ENCODE peak calls at places on chromosome 15, in six cellular contexts. R is heart left ventricle; L is psoas muscle; H is CD8-positive, alpha-beta T cell; I is aorta; O is astrocyte. M is an unnamed sample.

GRCh38 chr15:34853001-34853758 is 57.8 kb upstream of the ACTC1 start:
- DNase-seq in R (no peak), L (no peak), H (no peak), I (no peak), O (peak; percentile 30), M (no peak)

GRCh38 chr15:94638183-94638582 is 406.8 kb downstream of the MCTP2 start:
- DNase-seq in R (no peak), L (no peak), H (no peak), I (no peak), O (no peak), M (no peak)

GRCh38 chr15:51841401-51842040 is 12.1 kb downstream of the TMOD3 start:
- DNase-seq in R (no peak), L (no peak), H (no peak), I (no peak), O (no peak), M (no peak)

GRCh38 chr15:79221696-79222095 is 60.8 kb upstream of the ANKRD34C start:
- DNase-seq in R (no peak), L (no peak), H (no peak), I (no peak), O (no peak), M (no peak)

GRCh38 chr15:100663066-100663465 is 60.7 kb downstream of the ASB7 start:
- DNase-seq in R (no peak), L (no peak), H (no peak), I (no peak), O (no peak), M (no peak)

GRCh38 chr15:78177447-78177873 is 28.3 kb downstream of the IDH3A start:
- DNase-seq in R (peak; percentile 53), L (no peak), H (peak; percentile 36), I (no peak), O (no peak), M (no peak)

GRCh38 chr15:66912001-66912400 is 153.4 kb upstream of the SMAD3 start:
- DNase-seq in R (no peak), L (no peak), H (no peak), I (no peak), O (no peak), M (peak; percentile 43)

GRCh38 chr15:36371509-36371908 is 207.9 kb upstream of the CDIN1 start:
- DNase-seq in R (no peak), L (no peak), H (no peak), I (no peak), O (peak; percentile 39), M (no peak)

GRCh38 chr15:28935316-28935715 is 49.5 kb downstream of the APBA2 start:
- DNase-seq in R (no peak), L (no peak), H (peak; percentile 65), I (peak; percentile 33), O (no peak), M (peak; percentile 31)

GRCh38 chr15:81323559-81323943 is 390 bp downstream of the STARD5 start:
- DNase-seq in R (no peak), L (no peak), H (no peak), I (no peak), O (no peak), M (no peak)

GRCh38 chr15:90315276-90315982 is 36.7 kb upstream of the ZNF774 start:
- DNase-seq in R (peak; percentile 84), L (peak; percentile 68), H (no peak), I (peak; percentile 85), O (peak; percentile 86), M (no peak)

DNA sequence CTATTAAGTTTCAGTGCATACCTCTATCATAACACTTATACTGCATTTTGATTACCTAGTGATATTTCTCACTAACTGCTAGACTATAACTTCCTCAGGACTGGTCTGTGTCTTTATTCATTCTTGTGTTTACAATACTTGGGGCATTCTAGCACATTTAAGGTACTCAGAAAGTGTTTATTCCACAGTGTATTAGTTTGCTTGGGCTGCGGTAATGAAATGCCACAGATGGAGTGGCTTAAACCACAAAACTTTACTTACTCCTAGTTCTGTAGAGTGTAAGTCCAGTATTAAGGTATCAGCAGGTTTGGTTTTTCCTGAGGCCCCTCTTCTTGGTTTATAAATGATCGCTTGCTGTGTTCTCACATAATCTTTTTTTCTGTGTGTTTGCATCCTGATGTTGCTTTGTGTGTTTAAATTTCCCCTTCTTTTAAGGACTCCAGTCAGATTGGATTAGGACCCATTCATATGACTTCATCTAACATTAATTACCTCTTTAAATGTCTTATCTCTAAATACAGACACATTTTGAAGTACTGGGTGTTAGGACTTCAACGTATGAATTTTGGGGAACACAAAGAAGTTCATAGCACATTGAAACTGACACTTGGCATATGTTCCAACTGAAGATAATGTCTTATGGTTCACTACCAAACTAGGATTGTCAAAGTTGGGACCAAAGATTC is 23.9 kb downstream of the RNF111 start:
- DNase-seq in R (no peak), L (no peak), H (no peak), I (no peak), O (no peak), M (no peak)
- H3K27ac ChIP-seq in R (no peak overlapping the region), L (no peak overlapping the region), H (no peak overlapping the region), I (no peak overlapping the region), O (no peak overlapping the region), M (no peak overlapping the region)

GRCh38 chr15:74417670-74418069 is 16.1 kb downstream of the SEMA7A start:
- DNase-seq in R (no peak), L (no peak), H (no peak), I (no peak), O (no peak), M (no peak)

GRCh38 chr15:74420193-74420905 is 13.4 kb downstream of the SEMA7A start:
- DNase-seq in R (no peak), L (no peak), H (no peak), I (no peak), O (no peak), M (no peak)

GRCh38 chr15:74419432-74419831 is 14.3 kb downstream of the SEMA7A start:
- DNase-seq in R (no peak), L (no peak), H (no peak), I (no peak), O (no peak), M (no peak)

GRCh38 chr15:74417230-74417629 is 16.5 kb downstream of the SEMA7A start:
- DNase-seq in R (peak; percentile 81), L (no peak), H (no peak), I (no peak), O (peak; percentile 73), M (no peak)

GRCh38 chr15:74418575-74419338 is 15.0 kb downstream of the SEMA7A start:
- DNase-seq in R (no peak), L (no peak), H (no peak), I (no peak), O (no peak), M (no peak)
- H3K4me1 ChIP-seq in R (peaks cover 18% of the 10 kb centered on the region), L (no peaks in the 10 kb centered on the region), H (peaks cover 22% of the 10 kb centered on the region), I (no peaks in the 10 kb centered on the region), O (peaks cover 90% of the 10 kb centered on the region), M (peaks cover 17% of the 10 kb centered on the region)

GRCh38 chr15:23564798-23565394 is 578 bp upstream of the MKRN3 start:
- DNase-seq in R (no peak), L (no peak), H (no peak), I (no peak), O (peak; percentile 4), M (no peak)
- H3K4me3 ChIP-seq in R (no peak overlapping the region), L (peak overlapping the region; percentile 80), H (no peak overlapping the region), I (no peak overlapping the region), O (peak overlapping the region; percentile 75), M (peak overlapping the region; percentile 30)

DNA sequence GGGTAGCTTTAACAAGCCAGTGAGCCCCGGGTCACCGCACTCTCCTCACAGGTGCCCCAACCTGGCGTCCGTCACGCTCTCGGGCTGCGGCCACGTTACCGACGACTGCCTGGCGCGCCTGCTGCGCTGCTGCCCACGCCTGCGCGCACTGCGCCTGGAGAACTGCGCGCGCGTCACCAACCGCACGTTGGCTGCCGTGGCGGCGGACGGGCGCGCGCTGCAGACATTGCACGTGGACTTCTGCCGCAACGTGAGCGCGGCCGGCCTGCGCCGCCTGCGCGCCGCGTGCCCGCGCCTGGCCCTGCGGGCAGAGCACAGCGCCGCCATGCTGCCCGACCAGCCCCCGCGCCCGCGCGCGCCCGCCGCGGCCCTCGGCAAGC is 3.4 kb downstream of the FBXL22 start:
- DNase-seq in R (peak; percentile 91), L (peak; percentile 94), H (peak; percentile 87), I (peak; percentile 95), O (peak; percentile 91), M (peak; percentile 84)
- H3K27ac ChIP-seq in R (peak overlapping the region; percentile 89), L (peak overlapping the region; percentile 90), H (peak overlapping the region; percentile 87), I (peak overlapping the region; percentile 87), O (peak overlapping the region; percentile 78), M (peak overlapping the region; percentile 84)

GRCh38 chr15:40042791-40043320 is 3.9 kb upstream of the SRP14 start:
- DNase-seq in R (no peak), L (no peak), H (no peak), I (no peak), O (no peak), M (no peak)

GRCh38 chr15:40040770-40041169 is 1.8 kb upstream of the SRP14 start:
- DNase-seq in R (no peak), L (no peak), H (no peak), I (no peak), O (no peak), M (no peak)

GRCh38 chr15:40038654-40039543 is at the start of gene SRP14:
- DNase-seq in R (peak; percentile 95), L (peak; percentile 97), H (peak; percentile 96), I (peak; percentile 96), O (peak; percentile 88), M (peak; percentile 90)

GRCh38 chr15:40038267-40038653 is 721 bp downstream of the SRP14 start:
- DNase-seq in R (no peak), L (no peak), H (no peak), I (no peak), O (peak; percentile 39), M (no peak)

DNA sequence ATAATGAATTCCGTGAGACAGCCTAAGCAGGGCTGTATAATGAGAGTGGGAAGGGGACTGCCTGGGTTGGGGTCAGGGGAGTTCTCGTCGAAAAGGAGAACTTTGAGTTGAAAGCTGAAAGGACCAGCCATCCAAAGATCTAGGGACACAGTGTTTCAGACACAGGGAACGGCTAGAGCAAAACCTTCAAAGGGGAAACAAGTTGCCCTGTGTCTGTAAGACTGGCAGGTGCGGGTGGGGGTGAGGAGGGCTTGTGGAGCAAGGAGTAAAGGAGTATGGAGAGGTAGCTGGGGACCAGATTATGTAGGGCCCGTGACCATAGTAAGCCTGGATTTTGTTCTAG is 1.3 kb upstream of the SRP14 start:
- DNase-seq in R (no peak), L (no peak), H (no peak), I (no peak), O (no peak), M (no peak)
- H3K4me1 ChIP-seq in R (peaks cover 27% of the 10 kb centered on the region), L (peaks cover 19% of the 10 kb centered on the region), H (peaks cover 21% of the 10 kb centered on the region), I (peaks cover 3% of the 10 kb centered on the region), O (peaks cover 15% of the 10 kb centered on the region), M (peaks cover 28% of the 10 kb centered on the region)

M was measured in CD8-positive, alpha-beta memory T cell.